ENCODE peak calls at places on chromosomes 12 and 14, in four cellular contexts. I is aorta, O is transverse colon, L is mucosa of descending colon. V is an unnamed sample. For H3K9me3 and H3K4me1, the result is how much of the 10 kb centered on the place peaks cover.

GRCh38 chr12:132464820-132465219 is 25.1 kb upstream of the FBRSL1 start:
- DNase-seq in O (no peak), I (no peak), L (no peak), V (no peak)

GRCh38 chr12:89682284-89682683 is 26.4 kb downstream of the ATP2B1 start:
- DNase-seq in L (no peak), I (no peak), O (no peak), V (no peak)

GRCh38 chr12:46722737-46723136 is 103.1 kb downstream of the SLC38A4 start:
- DNase-seq in I (no peak), L (no peak), O (no peak), V (no peak)

GRCh38 chr14:93954900-93955891 is 21.2 kb downstream of the ASB2 start:
- DNase-seq in I (no peak), L (peak), O (peak), V (peak)

GRCh38 chr12:120663741-120664140 is 23.2 kb upstream of the MLEC start:
- DNase-seq in I (no peak), L (no peak), O (no peak), V (no peak)

GRCh38 chr12:116455540-116456306 is 103.5 kb upstream of the MAP1LC3B2 start:
- DNase-seq in I (peak), L (peak), O (peak), V (peak)

GRCh38 chr14:58637040-58637390 is 747 bp upstream of the DACT1 start:
- DNase-seq in I (peak), L (peak), O (peak), V (peak)

GRCh38 chr14:77961853-77962580 is 162.1 kb downstream of the ADCK1 start:
- DNase-seq in O (no peak), L (no peak), I (no peak), V (no peak)

GRCh38 chr14:105499256-105500035 is 8.4 kb downstream of the TEDC1 start:
- DNase-seq in L (peak), I (peak), O (no peak), V (no peak)

GRCh38 chr14:77124345-77125274 is 17.0 kb downstream of the ZDHHC22 start:
- DNase-seq in L (peak), O (peak), I (peak), V (peak)

GRCh38 chr14:61581955-61582615 is 113.2 kb upstream of the HIF1A start:
- DNase-seq in L (no peak), O (no peak), I (no peak), V (no peak)

GRCh38 chr12:6786416-6787094 is 2.8 kb upstream of the CD4 start:
- DNase-seq in I (no peak), O (no peak), L (no peak), V (no peak)

GRCh38 chr12:88036368-88036965 is 7.3 kb upstream of the C12orf50 start:
- DNase-seq in L (no peak), O (no peak), I (no peak), V (peak)

GRCh38 chr12:79083181-79083580 is 218.6 kb downstream of the SYT1 start:
- DNase-seq in L (no peak), I (no peak), O (no peak), V (no peak)

GRCh38 chr14:32896979-32897723 is 41.5 kb upstream of the NPAS3 start:
- DNase-seq in L (no peak), I (no peak), O (no peak), V (peak)

GRCh38 chr14:83913466-83913865 is 1616.5 kb upstream of the FLRT2 start:
- DNase-seq in L (no peak), I (no peak), O (no peak), V (no peak)
- H3K9me3 ChIP-seq in L (under half), I (under half), O (under half), V (under half)

GRCh38 chr12:93434305-93434704 is 7.4 kb downstream of the UBE2N start:
- DNase-seq in L (no peak), O (no peak), I (no peak), V (no peak)
- H3K4me3 ChIP-seq in L (no peak), O (no peak), I (peak), V (no peak)

DNA sequence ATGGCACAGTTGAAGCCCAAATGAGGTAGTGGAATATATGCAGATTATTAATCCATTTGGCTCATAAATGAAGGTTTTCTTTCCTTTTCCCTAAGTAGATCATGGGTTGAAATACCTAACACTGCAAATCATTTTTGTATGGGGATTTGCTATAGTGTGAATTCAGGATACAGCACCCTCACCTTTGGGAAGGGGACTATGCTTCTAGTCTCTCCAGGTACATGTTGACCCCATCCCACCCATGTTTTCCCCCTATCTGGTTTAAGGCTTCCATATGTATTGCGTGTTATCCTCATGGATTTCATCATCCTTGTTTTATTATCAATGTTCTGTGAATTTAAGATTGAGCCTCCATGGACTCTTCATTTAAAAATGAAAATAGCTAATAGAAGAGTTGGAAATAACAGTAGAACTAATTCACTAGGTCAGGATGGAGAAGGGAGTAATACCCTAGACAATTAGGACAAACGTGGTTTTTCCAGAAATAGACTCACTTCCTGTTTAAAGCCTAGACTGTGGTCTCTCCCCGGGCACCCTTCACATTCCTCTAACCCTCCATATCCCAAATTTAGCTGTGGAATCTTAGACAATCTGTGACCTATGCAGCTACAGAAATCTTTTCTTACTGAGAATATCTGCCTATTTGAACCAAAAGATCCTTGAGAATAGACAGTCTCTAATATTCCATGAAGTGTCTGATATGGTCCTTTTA is 56.5 kb downstream of the DAD1 start:
- DNase-seq in L (no peak), I (no peak), O (no peak), V (no peak)
- H3K4me1 ChIP-seq in L (under half), I (under half), O (under half), V (under half)

GRCh38 chr12:105949391-105949790 is 189.4 kb downstream of the NUAK1 start:
- DNase-seq in I (no peak), O (no peak), L (no peak), V (no peak)
- H3K9me3 ChIP-seq in I (under half), O (under half), L (under half), V (under half)

DNA sequence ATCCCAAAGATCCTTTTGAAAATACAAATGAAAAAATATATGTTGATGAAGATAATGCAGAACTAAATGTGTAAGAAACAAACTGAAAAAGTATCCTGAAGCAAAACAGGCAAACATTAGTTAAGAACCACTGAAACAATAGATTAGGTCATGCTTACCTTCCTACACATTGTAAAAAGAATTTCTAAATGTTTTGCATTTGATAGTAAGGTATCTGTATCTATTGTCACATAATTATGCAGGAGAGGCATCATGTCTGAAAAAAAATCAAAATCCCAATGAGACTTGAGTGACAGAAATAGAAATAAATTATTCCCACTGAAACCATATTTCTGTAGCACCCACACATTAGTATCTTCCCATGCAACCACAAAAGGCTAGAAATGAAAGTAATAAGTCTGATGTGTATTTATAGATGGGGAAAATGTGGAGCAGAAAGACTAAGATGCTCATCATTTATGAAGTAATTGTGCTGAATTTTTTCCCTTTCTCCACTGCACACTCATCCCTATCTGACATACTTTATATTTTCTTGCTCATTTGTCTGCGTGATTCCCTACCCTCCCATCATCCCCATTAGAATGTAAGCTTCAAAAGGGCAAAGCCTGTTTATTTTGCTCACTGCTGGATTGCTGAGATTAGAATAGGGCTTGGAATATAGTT is 43.5 kb downstream of the IPO8 start:
- DNase-seq in L (no peak), I (no peak), O (no peak), V (no peak)
- H3K4me3 ChIP-seq in L (no peak), I (no peak), O (no peak), V (no peak)

DNA sequence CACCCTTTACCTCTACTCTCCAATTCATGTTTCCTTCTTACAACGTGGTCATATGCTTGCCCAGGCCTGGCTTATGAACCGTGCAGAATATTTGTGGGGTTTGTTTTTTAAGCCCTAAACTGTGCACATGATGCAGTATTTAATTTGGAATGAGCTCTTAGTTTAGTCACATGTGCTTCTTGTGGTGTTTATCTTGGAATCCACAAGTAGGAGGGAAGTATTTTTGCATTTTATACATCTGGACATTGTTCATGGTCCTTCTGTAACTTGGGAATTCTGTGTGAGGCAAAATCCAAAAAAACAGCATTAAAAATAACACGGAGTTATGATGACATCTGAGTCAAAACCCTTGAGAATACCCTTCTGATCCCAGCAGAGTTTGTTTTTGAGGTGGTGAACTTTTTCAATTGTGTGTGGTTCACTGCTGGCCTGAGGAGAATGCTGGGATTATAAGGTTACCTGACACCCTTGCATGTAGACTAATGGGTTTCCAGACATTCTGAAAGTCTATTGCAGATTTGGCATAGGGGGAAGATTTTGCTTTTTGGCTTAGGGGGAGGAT is 121.4 kb downstream of the RAD51B start:
- DNase-seq in I (no peak), O (no peak), L (no peak), V (no peak)
- H3K4me1 ChIP-seq in I (under half), O (under half), L (under half), V (under half)

GRCh38 chr14:100019156-100019882 is 45.9 kb upstream of the EVL start:
- DNase-seq in I (no peak), L (no peak), O (no peak), V (no peak)

GRCh38 chr14:100018482-100018881 is 46.7 kb upstream of the EVL start:
- DNase-seq in O (no peak), I (no peak), L (no peak), V (no peak)

GRCh38 chr14:100022772-100023451 is 42.3 kb upstream of the EVL start:
- DNase-seq in I (no peak), L (no peak), O (no peak), V (no peak)

GRCh38 chr14:100018054-100018453 is 47.2 kb upstream of the EVL start:
- DNase-seq in O (no peak), I (no peak), L (no peak), V (no peak)

DNA sequence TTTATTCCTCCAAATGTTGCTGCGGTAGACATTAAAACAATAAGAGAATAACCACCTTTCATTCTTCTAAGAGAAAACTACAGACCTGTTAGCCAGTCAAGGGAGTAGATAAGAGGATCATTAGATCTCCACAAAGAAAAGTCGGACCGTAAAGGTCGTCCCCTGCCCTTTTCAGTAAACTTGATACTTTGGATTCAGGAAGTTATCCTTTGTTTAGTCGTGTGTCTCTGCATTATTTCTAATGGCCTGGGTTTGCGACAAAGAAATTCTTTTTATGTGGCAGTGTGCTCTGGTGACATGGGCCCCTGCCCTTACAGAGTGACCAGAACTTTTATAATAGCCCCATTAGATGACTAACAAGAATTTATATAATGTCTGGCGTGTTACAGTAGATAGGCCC is 44.6 kb upstream of the EVL start:
- DNase-seq in O (no peak), I (no peak), L (no peak), V (peak)
- H3K9me3 ChIP-seq in O (under half), I (under half), L (under half), V (under half)

GRCh38 chr14:54348001-54348611 is 48.7 kb upstream of the CDKN3 start:
- DNase-seq in I (no peak), O (no peak), L (no peak), V (peak)

GRCh38 chr14:54350196-54350595 is 46.6 kb upstream of the CDKN3 start:
- DNase-seq in I (no peak), L (no peak), O (no peak), V (peak)

GRCh38 chr14:54349713-54350112 is 47.1 kb upstream of the CDKN3 start:
- DNase-seq in L (no peak), O (no peak), I (no peak), V (no peak)

GRCh38 chr14:54347044-54347443 is 49.8 kb upstream of the CDKN3 start:
- DNase-seq in O (no peak), I (no peak), L (no peak), V (no peak)

DNA sequence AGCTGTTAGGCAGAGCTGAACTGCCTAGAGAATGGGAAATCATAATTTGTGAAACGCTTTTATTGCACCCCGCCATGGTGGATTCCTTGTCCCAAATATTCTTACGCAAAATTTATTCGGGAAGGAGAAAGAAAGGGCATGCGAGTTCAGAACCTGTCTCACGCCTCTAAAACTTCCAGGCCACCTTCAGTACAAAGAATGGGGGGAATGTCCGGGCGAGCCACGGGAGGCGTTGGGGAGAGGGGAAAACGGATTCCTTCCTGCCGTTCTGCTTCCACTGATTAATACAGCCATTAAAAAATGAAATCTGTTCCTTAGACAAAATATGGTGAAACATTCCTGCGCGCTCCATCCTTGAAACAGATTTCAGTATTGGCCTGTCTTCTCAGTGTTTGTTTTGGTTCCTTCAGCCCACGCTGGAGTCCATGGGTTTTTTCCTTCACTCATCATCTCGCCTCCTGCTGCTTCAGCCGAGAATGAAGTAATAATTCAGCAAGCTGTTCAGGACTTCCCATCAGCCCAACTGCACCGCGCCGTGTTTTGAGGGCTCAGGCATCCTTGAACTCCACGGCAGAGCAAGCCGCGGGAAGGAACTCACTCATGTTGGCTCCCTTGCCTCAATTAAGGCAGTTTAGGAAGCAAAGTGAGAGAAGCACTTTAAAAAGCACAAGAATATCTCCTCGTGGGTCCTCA is 47.7 kb upstream of the CDKN3 start:
- DNase-seq in I (peak), L (no peak), O (no peak), V (no peak)
- H3K4me3 ChIP-seq in I (peak), L (no peak), O (no peak), V (no peak)

DNA sequence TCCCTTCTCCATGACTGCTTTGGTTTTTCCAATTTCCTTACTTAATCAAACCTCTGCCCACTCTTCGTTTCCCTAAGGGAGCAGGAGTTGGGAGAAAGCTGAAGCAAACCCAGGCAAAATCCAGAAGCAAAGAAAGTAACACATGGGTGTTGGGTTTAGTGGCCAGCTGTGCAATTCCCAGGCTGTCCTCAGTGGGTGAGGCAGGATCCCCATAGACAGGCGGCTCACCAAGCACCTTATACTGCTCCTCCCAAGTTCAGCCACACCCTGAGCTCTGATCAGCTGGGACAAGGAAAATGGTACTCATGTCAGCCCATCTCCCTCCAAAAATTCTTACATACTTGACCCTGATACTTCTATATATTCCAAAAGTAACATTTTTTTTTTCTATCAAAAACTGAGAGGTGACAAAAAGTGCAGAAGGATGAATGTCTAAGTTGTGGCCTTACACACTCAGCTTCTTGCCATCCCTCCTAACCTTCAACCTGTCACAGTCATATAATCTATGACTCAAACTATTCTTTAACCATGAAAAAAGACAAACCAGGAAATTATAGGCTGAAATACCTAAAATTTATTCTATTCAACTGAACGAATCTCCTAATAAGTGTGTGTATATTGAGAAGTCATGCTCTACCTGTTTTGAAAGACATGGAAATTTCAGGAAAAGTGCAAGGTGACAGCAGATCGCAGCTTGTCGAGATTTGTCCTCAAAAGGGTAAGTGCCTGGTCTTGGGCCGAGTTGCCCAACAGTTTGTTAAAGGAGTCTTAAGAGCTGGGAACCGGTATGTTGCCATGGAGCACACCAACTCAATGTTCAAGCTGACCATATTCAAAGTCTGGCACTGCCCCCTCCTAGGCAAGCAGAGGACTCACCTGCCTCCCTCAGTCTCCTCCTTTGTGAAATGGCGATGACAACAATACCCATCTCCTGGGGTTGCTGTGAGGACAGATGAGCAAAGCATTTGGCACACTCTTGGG is 17.6 kb upstream of the ZFP36L1 start:
- DNase-seq in O (no peak), I (no peak), L (no peak), V (no peak)
- H3K4me1 ChIP-seq in O (half or more), I (under half), L (under half), V (under half)

V was measured in small intestine.